ENCODE peak calls at places on chromosomes 6 and 20, in six cellular contexts. One of them, this sample, is unnamed.

GRCh38 chr20:14234666-14235295 is 102.6 kb downstream of the FLRT3 start:
- DNase-seq in mesothelial cell of epicardium: no peak
- DNase-seq in astrocyte of the spinal cord: peak
- DNase-seq in spleen: no peak
- DNase-seq in sigmoid colon: no peak
- DNase-seq in endothelial cell: no peak
- DNase-seq in this sample: no peak

GRCh38 chr6:104625536-104625935 is 234.2 kb downstream of the HACE1 start:
- DNase-seq in mesothelial cell of epicardium: no peak
- DNase-seq in astrocyte of the spinal cord: peak
- DNase-seq in spleen: no peak
- DNase-seq in sigmoid colon: no peak
- DNase-seq in endothelial cell: no peak
- DNase-seq in this sample: peak

GRCh38 chr6:40832691-40833090 is 206.3 kb downstream of the UNC5CL start:
- DNase-seq in mesothelial cell of epicardium: no peak
- DNase-seq in astrocyte of the spinal cord: no peak
- DNase-seq in spleen: no peak
- DNase-seq in sigmoid colon: no peak
- DNase-seq in endothelial cell: no peak
- DNase-seq in this sample: no peak

GRCh38 chr6:3579652-3580051 is 122.8 kb upstream of the SLC22A23 start:
- DNase-seq in mesothelial cell of epicardium: no peak
- DNase-seq in astrocyte of the spinal cord: no peak
- DNase-seq in spleen: no peak
- DNase-seq in sigmoid colon: no peak
- DNase-seq in endothelial cell: no peak
- DNase-seq in this sample: no peak

GRCh38 chr20:38969708-38970107 is 7.6 kb downstream of the DHX35 start:
- DNase-seq in mesothelial cell of epicardium: no peak
- DNase-seq in astrocyte of the spinal cord: no peak
- DNase-seq in spleen: no peak
- DNase-seq in sigmoid colon: no peak
- DNase-seq in endothelial cell: no peak
- DNase-seq in this sample: no peak

GRCh38 chr6:28807682-28808280 is 116.0 kb downstream of the TRIM27 start:
- DNase-seq in mesothelial cell of epicardium: no peak
- DNase-seq in astrocyte of the spinal cord: peak
- DNase-seq in spleen: no peak
- DNase-seq in sigmoid colon: no peak
- DNase-seq in endothelial cell: peak
- DNase-seq in this sample: peak

GRCh38 chr6:46323312-46323965 is 152.7 kb upstream of the ENPP5 start:
- DNase-seq in mesothelial cell of epicardium: no peak
- DNase-seq in astrocyte of the spinal cord: peak
- DNase-seq in spleen: no peak
- DNase-seq in sigmoid colon: no peak
- DNase-seq in endothelial cell: no peak
- DNase-seq in this sample: no peak

GRCh38 chr6:114319749-114320148 is 23.1 kb downstream of the HS3ST5 start:
- DNase-seq in mesothelial cell of epicardium: no peak
- DNase-seq in astrocyte of the spinal cord: no peak
- DNase-seq in spleen: no peak
- DNase-seq in sigmoid colon: no peak
- DNase-seq in endothelial cell: no peak
- DNase-seq in this sample: no peak

GRCh38 chr6:44708208-44708607 is 320.7 kb downstream of the CDC5L start:
- DNase-seq in mesothelial cell of epicardium: no peak
- DNase-seq in astrocyte of the spinal cord: no peak
- DNase-seq in spleen: no peak
- DNase-seq in sigmoid colon: no peak
- DNase-seq in endothelial cell: no peak
- DNase-seq in this sample: no peak

GRCh38 chr6:111406200-111406711 is 76.8 kb downstream of the REV3L start:
- DNase-seq in mesothelial cell of epicardium: no peak
- DNase-seq in astrocyte of the spinal cord: no peak
- DNase-seq in spleen: no peak
- DNase-seq in sigmoid colon: no peak
- DNase-seq in endothelial cell: no peak
- DNase-seq in this sample: no peak

GRCh38 chr6:134689177-134689576 is 260.7 kb downstream of the ALDH8A1 start:
- DNase-seq in mesothelial cell of epicardium: no peak
- DNase-seq in astrocyte of the spinal cord: no peak
- DNase-seq in spleen: no peak
- DNase-seq in sigmoid colon: no peak
- DNase-seq in endothelial cell: no peak
- DNase-seq in this sample: no peak

GRCh38 chr6:83378621-83379388 is 52.0 kb downstream of the ME1 start:
- DNase-seq in mesothelial cell of epicardium: no peak
- DNase-seq in astrocyte of the spinal cord: peak
- DNase-seq in spleen: no peak
- DNase-seq in sigmoid colon: no peak
- DNase-seq in endothelial cell: no peak
- DNase-seq in this sample: no peak

GRCh38 chr6:124885171-124885570 is 77.1 kb upstream of the RNF217 start:
- DNase-seq in mesothelial cell of epicardium: no peak
- DNase-seq in astrocyte of the spinal cord: no peak
- DNase-seq in spleen: no peak
- DNase-seq in sigmoid colon: no peak
- DNase-seq in endothelial cell: no peak
- DNase-seq in this sample: no peak

GRCh38 chr6:46925563-46926253 is 4.0 kb upstream of the ADGRF5 start:
- DNase-seq in mesothelial cell of epicardium: no peak
- DNase-seq in astrocyte of the spinal cord: peak
- DNase-seq in spleen: no peak
- DNase-seq in sigmoid colon: no peak
- DNase-seq in endothelial cell: no peak
- DNase-seq in this sample: peak

GRCh38 chr6:42532038-42532669 is 31.7 kb upstream of the UBR2 start:
- DNase-seq in mesothelial cell of epicardium: no peak
- DNase-seq in astrocyte of the spinal cord: peak
- DNase-seq in spleen: no peak
- DNase-seq in sigmoid colon: no peak
- DNase-seq in endothelial cell: peak
- DNase-seq in this sample: peak

GRCh38 chr20:51930775-51931174 is 128.5 kb upstream of the SALL4 start:
- DNase-seq in mesothelial cell of epicardium: no peak
- DNase-seq in astrocyte of the spinal cord: peak
- DNase-seq in spleen: no peak
- DNase-seq in sigmoid colon: no peak
- DNase-seq in endothelial cell: no peak
- DNase-seq in this sample: no peak

GRCh38 chr20:17619351-17620093 is 49.6 kb downstream of the DSTN start:
- DNase-seq in mesothelial cell of epicardium: no peak
- DNase-seq in astrocyte of the spinal cord: no peak
- DNase-seq in spleen: no peak
- DNase-seq in sigmoid colon: peak
- DNase-seq in endothelial cell: no peak
- DNase-seq in this sample: no peak

GRCh38 chr6:36755435-36756348 is 58.1 kb downstream of the RAB44 start:
- DNase-seq in mesothelial cell of epicardium: no peak
- DNase-seq in astrocyte of the spinal cord: peak
- DNase-seq in spleen: no peak
- DNase-seq in sigmoid colon: no peak
- DNase-seq in endothelial cell: no peak
- DNase-seq in this sample: peak

GRCh38 chr6:13614126-13614925 is 809 bp upstream of the NOL7 start:
- DNase-seq in mesothelial cell of epicardium: no peak
- DNase-seq in astrocyte of the spinal cord: no peak
- DNase-seq in spleen: peak
- DNase-seq in sigmoid colon: peak
- DNase-seq in endothelial cell: peak
- DNase-seq in this sample: peak

GRCh38 chr6:56649053-56649769 is 6.5 kb upstream of the DST start:
- DNase-seq in mesothelial cell of epicardium: no peak
- DNase-seq in astrocyte of the spinal cord: no peak
- DNase-seq in spleen: no peak
- DNase-seq in sigmoid colon: no peak
- DNase-seq in endothelial cell: no peak
- DNase-seq in this sample: no peak

GRCh38 chr20:36573798-36574277 is 441 bp downstream of the TGIF2 start:
- DNase-seq in mesothelial cell of epicardium: peak
- DNase-seq in astrocyte of the spinal cord: no peak
- DNase-seq in spleen: peak
- DNase-seq in sigmoid colon: peak
- DNase-seq in endothelial cell: peak
- DNase-seq in this sample: peak

GRCh38 chr6:72348926-72349325 is 272.9 kb upstream of the KCNQ5 start:
- DNase-seq in mesothelial cell of epicardium: no peak
- DNase-seq in astrocyte of the spinal cord: peak
- DNase-seq in spleen: no peak
- DNase-seq in sigmoid colon: no peak
- DNase-seq in endothelial cell: no peak
- DNase-seq in this sample: no peak

GRCh38 chr6:84645000-84645399 is 119.4 kb downstream of the TBX18 start:
- DNase-seq in mesothelial cell of epicardium: no peak
- DNase-seq in astrocyte of the spinal cord: peak
- DNase-seq in spleen: no peak
- DNase-seq in sigmoid colon: no peak
- DNase-seq in endothelial cell: no peak
- DNase-seq in this sample: no peak

GRCh38 chr6:136405410-136406029 is 115.9 kb upstream of the BCLAF1 start:
- DNase-seq in mesothelial cell of epicardium: no peak
- DNase-seq in astrocyte of the spinal cord: no peak
- DNase-seq in spleen: no peak
- DNase-seq in sigmoid colon: no peak
- DNase-seq in endothelial cell: no peak
- DNase-seq in this sample: no peak

GRCh38 chr6:15312500-15312899 is 66.6 kb downstream of the JARID2 start:
- DNase-seq in mesothelial cell of epicardium: no peak
- DNase-seq in astrocyte of the spinal cord: peak
- DNase-seq in spleen: no peak
- DNase-seq in sigmoid colon: no peak
- DNase-seq in endothelial cell: no peak
- DNase-seq in this sample: no peak

GRCh38 chr6:5103250-5103649 is 18.1 kb downstream of the PPP1R3G start:
- DNase-seq in mesothelial cell of epicardium: no peak
- DNase-seq in astrocyte of the spinal cord: peak
- DNase-seq in spleen: no peak
- DNase-seq in sigmoid colon: no peak
- DNase-seq in endothelial cell: no peak
- DNase-seq in this sample: no peak

DNA sequence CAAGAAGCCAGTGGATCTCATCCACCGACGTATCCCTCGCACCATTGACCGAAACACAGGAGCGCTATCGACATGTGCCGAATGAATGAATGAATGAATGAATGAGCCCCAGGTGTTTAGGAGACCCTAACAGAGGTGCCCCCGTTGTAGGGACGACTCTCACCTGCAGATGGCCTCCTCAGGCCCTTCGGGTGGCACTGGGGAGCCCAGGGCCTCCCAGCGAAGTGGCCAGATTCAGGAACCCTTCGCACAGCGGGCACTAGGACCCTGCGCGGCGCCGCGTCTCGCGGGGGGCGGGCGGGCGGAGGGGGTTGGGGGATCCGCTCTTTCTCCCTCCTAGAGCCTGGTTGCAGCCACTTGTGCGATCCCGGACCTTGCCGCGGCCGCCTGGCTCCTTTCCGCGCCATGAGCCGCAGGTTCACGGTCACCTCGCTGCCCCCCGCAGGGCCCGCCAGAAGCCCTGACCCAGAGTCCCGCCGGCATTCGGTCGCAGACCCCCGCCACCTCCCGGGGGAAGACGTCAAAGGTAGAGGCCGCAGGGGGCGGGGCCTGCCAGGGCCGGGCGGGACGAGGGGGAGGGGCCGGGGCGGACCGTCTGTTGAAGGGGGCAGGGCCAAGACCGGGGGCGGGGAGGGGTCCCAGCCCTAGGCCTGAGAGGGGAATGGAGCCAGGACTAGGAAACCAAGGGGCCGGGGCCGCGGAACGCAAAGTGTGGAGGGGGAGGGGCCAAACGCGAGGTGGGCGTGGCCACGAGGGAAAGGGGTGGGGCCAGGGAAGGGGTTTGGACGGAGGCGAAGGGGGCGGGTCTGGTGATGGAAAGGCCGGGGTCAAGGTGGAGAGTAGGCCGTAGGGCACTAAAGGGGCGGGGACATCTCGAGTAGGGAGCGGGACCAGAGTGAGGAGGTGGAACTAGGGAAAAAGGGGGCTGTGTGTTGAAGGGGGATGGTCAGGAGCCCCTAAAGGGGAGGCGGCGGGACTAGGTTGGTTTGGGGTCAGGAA is 7.4 kb upstream of the SLC12A5 start:
- DNase-seq in mesothelial cell of epicardium: peak
- DNase-seq in astrocyte of the spinal cord: no peak
- DNase-seq in spleen: peak
- DNase-seq in sigmoid colon: no peak
- DNase-seq in endothelial cell: peak
- DNase-seq in this sample: peak
- TF ChIP-seq CTCF in mesothelial cell of epicardium: no peak
- TF ChIP-seq CTCF in astrocyte of the spinal cord: no peak
- TF ChIP-seq CTCF in spleen: no peak
- TF ChIP-seq CTCF in sigmoid colon: no peak
- TF ChIP-seq CTCF in endothelial cell: no peak
- TF ChIP-seq CTCF in this sample: no peak

DNA sequence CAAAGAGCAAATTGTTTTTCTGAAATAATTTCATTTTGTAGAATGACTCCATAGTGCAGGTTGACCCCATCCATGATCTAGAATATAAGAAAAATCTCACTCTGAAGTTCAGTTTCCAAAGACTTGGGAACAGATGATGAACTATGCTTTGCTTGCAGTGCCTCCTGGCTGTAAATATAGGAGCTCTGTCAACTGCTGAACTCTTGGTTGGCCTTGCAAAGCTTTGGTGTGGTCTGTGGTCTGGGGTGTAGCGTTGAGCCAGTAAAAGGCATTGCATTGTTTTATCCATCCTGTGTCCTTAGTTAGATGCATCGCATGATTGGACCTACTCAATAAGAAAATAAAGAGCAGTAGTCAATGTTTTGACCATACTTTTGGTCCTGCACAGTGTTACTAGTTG is 104.0 kb downstream of the PLCB4 start:
- DNase-seq in mesothelial cell of epicardium: no peak
- DNase-seq in astrocyte of the spinal cord: peak
- DNase-seq in spleen: no peak
- DNase-seq in sigmoid colon: no peak
- DNase-seq in endothelial cell: no peak
- DNase-seq in this sample: no peak
- TF ChIP-seq CTCF in mesothelial cell of epicardium: no peak
- TF ChIP-seq CTCF in astrocyte of the spinal cord: peak
- TF ChIP-seq CTCF in spleen: no peak
- TF ChIP-seq CTCF in sigmoid colon: no peak
- TF ChIP-seq CTCF in endothelial cell: no peak
- TF ChIP-seq CTCF in this sample: no peak

GRCh38 chr6:50062051-50062450 is 12.3 kb upstream of the DEFB112 start:
- DNase-seq in mesothelial cell of epicardium: no peak
- DNase-seq in astrocyte of the spinal cord: no peak
- DNase-seq in spleen: no peak
- DNase-seq in sigmoid colon: no peak
- DNase-seq in endothelial cell: peak
- DNase-seq in this sample: peak
- TF ChIP-seq CTCF in mesothelial cell of epicardium: peak
- TF ChIP-seq CTCF in astrocyte of the spinal cord: no peak
- TF ChIP-seq CTCF in spleen: no peak
- TF ChIP-seq CTCF in sigmoid colon: no peak
- TF ChIP-seq CTCF in endothelial cell: peak
- TF ChIP-seq CTCF in this sample: peak

DNA sequence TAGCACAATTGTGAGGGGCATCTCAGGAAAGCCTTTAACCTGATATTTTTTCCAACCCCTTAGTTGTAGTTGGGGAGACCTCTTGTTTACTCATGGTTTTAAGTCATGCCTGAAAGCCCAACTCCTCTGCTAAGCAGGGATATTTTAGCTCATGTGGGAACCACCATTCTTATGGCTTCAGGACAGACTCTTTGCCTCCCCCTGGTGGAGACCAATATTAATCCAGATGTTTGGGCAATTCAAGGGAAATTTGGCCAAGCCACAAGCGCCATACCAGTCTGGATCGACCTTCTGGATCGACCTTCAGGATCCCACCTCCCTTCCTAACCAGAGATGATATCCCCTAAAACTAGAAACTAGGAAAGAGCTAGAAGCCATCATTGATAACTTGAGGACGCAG is 211.2 kb downstream of the C6orf118 start:
- DNase-seq in mesothelial cell of epicardium: no peak
- DNase-seq in astrocyte of the spinal cord: no peak
- DNase-seq in spleen: no peak
- DNase-seq in sigmoid colon: no peak
- DNase-seq in endothelial cell: no peak
- DNase-seq in this sample: no peak
- TF ChIP-seq CTCF in mesothelial cell of epicardium: no peak
- TF ChIP-seq CTCF in astrocyte of the spinal cord: peak
- TF ChIP-seq CTCF in spleen: no peak
- TF ChIP-seq CTCF in sigmoid colon: no peak
- TF ChIP-seq CTCF in endothelial cell: peak
- TF ChIP-seq CTCF in this sample: no peak